ENCODE peak calls at places on chromosomes 16 and 17, in seven cellular contexts. F, J, E, Q, C, U and G are unnamed samples.

GRCh38 chr16:47815655-47816054 is 340.1 kb downstream of the ABCC12 start:
- DNase-seq in F (no peak), J (no peak), E (peak), Q (no peak), C (no peak), U (peak), G (peak)

GRCh38 chr17:17535957-17536356 is 39.8 kb upstream of the RASD1 start:
- DNase-seq in F (no peak), J (no peak), E (peak), Q (no peak), C (peak), U (peak), G (peak)

GRCh38 chr17:62882284-62882683 is 74.2 kb upstream of the MARCHF10 start:
- DNase-seq in F (no peak), J (no peak), E (no peak), Q (no peak), C (no peak), U (no peak), G (no peak)

GRCh38 chr17:57985675-57985974 is 2.4 kb downstream of the VEZF1 start:
- DNase-seq in F (no peak), J (no peak), E (no peak), Q (no peak), C (no peak), U (peak), G (peak)

GRCh38 chr17:79769596-79770520 is 8.1 kb upstream of the CBX2 start:
- DNase-seq in F (no peak), J (no peak), E (no peak), Q (no peak), C (no peak), U (no peak), G (no peak)

GRCh38 chr17:65283704-65284103 is 146.5 kb downstream of the RGS9 start:
- DNase-seq in F (no peak), J (no peak), E (no peak), Q (no peak), C (no peak), U (no peak), G (no peak)

GRCh38 chr17:34275881-34276280 is 5.9 kb downstream of the CCL7 start:
- DNase-seq in F (no peak), J (no peak), E (peak), Q (no peak), C (no peak), U (peak), G (peak)

GRCh38 chr17:29667969-29668368 is 45.3 kb upstream of the CORO6 start:
- DNase-seq in F (no peak), J (no peak), E (no peak), Q (no peak), C (no peak), U (no peak), G (no peak)

GRCh38 chr16:60137891-60138290 is 1403.8 kb upstream of the GOT2 start:
- DNase-seq in F (no peak), J (no peak), E (peak), Q (no peak), C (no peak), U (no peak), G (no peak)

GRCh38 chr16:67278773-67279295 is 498 bp upstream of the PLEKHG4 start:
- DNase-seq in F (peak), J (peak), E (no peak), Q (no peak), C (no peak), U (no peak), G (no peak)